ENCODE peak calls at places on chromosomes 2 and 18, in nine cellular contexts. C is GM13976; K is pons; S is stromal cell of bone marrow; W is renal cortical epithelial cell; A is HEK293T; Y is GM12865; H is activated naive CD4-positive, alpha-beta T cell treated with anti-CD3 and anti-CD28 coated beads, Interleukin-2, amount 10 ng/mL, durations not matched to agents 7 days and 5 days; M is activated CD8-positive, alpha-beta memory T cell treated with anti-CD3 and anti-CD28 coated beads, Interleukin-2, amount 50 U/mL, for 48 hours. B is an unnamed sample.

GRCh38 chr2:146138820-146139219 is 1618.9 kb upstream of the ZEB2 start:
- DNase-seq in Y (no peak), W (no peak), S (no peak), M (no peak), A (no peak), K (no peak), C (no peak), H (no peak), B (no peak)

GRCh38 chr2:75579186-75579585 is 18.4 kb upstream of the EVA1A start:
- DNase-seq in M (no peak), A (no peak), C (no peak), S (no peak), K (no peak), W (no peak), H (no peak), Y (no peak), B (no peak)

GRCh38 chr2:144162652-144163051 is 357.3 kb downstream of the ZEB2 start:
- DNase-seq in H (peak), M (no peak), A (peak), W (peak), C (peak), K (no peak), S (no peak), Y (peak), B (peak)

GRCh38 chr2:29753676-29754444 is 167.5 kb downstream of the ALK start:
- DNase-seq in W (no peak), A (no peak), S (peak), H (no peak), C (no peak), Y (no peak), K (no peak), M (no peak), B (peak)

GRCh38 chr2:148867079-148867769 is 7.8 kb upstream of the KIF5C start:
- DNase-seq in M (no peak), W (no peak), C (no peak), K (no peak), Y (no peak), A (no peak), H (no peak), S (no peak), B (no peak)

GRCh38 chr2:85095094-85095493 is 38.1 kb upstream of the TCF7L1 start:
- DNase-seq in A (no peak), S (peak), W (no peak), H (no peak), C (no peak), K (no peak), Y (no peak), M (no peak), B (no peak)

GRCh38 chr2:184628051-184628450 is 29.7 kb downstream of the ZNF804A start:
- DNase-seq in M (no peak), S (no peak), H (no peak), A (no peak), Y (no peak), C (no peak), K (no peak), W (no peak), B (no peak)

GRCh38 chr2:67760995-67761394 is 301.8 kb downstream of the C1D start:
- DNase-seq in Y (no peak), C (no peak), H (no peak), A (no peak), S (no peak), M (no peak), K (no peak), W (no peak), B (no peak)

GRCh38 chr2:231514951-231515297 is 15.3 kb downstream of the NMUR1 start:
- DNase-seq in Y (peak), C (no peak), H (no peak), K (peak), S (no peak), M (no peak), W (no peak), A (no peak), B (no peak)

GRCh38 chr18:9506046-9506792 is 30.9 kb downstream of the RALBP1 start:
- DNase-seq in S (no peak), C (no peak), Y (peak), W (peak), A (no peak), M (no peak), K (no peak), H (no peak), B (peak)